ENCODE peak calls at places on chromosomes 5 and 9, in five cellular contexts. One of them, this sample, is unnamed.

GRCh38 chr5:126619781-126620180 is 19.0 kb downstream of the PHAX start:
- DNase-seq in suprapubic skin: no peak
- DNase-seq in CD4-positive, alpha-beta memory T cell: no peak
- DNase-seq in mucosa of gallbladder: no peak
- DNase-seq in bronchial epithelial cell: peak; percentile 74
- DNase-seq in this sample: no peak

GRCh38 chr5:15807861-15808260 is 307.9 kb downstream of the FBXL7 start:
- DNase-seq in bronchial epithelial cell: peak; percentile 55
- DNase-seq in mucosa of gallbladder: no peak
- DNase-seq in suprapubic skin: no peak
- DNase-seq in CD4-positive, alpha-beta memory T cell: no peak
- DNase-seq in this sample: no peak

GRCh38 chr5:31758803-31759425 is 120.0 kb downstream of the PDZD2 start:
- DNase-seq in mucosa of gallbladder: no peak
- DNase-seq in suprapubic skin: no peak
- DNase-seq in CD4-positive, alpha-beta memory T cell: no peak
- DNase-seq in bronchial epithelial cell: no peak
- DNase-seq in this sample: no peak

GRCh38 chr5:68432682-68433081 is 217.1 kb downstream of the PIK3R1 start:
- DNase-seq in bronchial epithelial cell: peak; percentile 41
- DNase-seq in CD4-positive, alpha-beta memory T cell: peak; percentile 9
- DNase-seq in suprapubic skin: no peak
- DNase-seq in mucosa of gallbladder: peak; percentile 63
- DNase-seq in this sample: no peak

GRCh38 chr9:122179690-122180074 is 20.0 kb downstream of the MORN5 start:
- DNase-seq in bronchial epithelial cell: peak; percentile 9
- DNase-seq in mucosa of gallbladder: no peak
- DNase-seq in CD4-positive, alpha-beta memory T cell: no peak
- DNase-seq in suprapubic skin: no peak
- DNase-seq in this sample: no peak

GRCh38 chr9:20307662-20308061 is 314.6 kb downstream of the MLLT3 start:
- DNase-seq in mucosa of gallbladder: no peak
- DNase-seq in CD4-positive, alpha-beta memory T cell: no peak
- DNase-seq in bronchial epithelial cell: no peak
- DNase-seq in suprapubic skin: no peak
- DNase-seq in this sample: no peak

GRCh38 chr5:80239680-80240367 is 16.0 kb downstream of the SERINC5 start:
- DNase-seq in suprapubic skin: no peak
- DNase-seq in CD4-positive, alpha-beta memory T cell: no peak
- DNase-seq in bronchial epithelial cell: no peak
- DNase-seq in mucosa of gallbladder: peak; percentile 26
- DNase-seq in this sample: no peak

GRCh38 chr9:112334319-112334828 is 955 bp upstream of the PTBP3 start:
- DNase-seq in bronchial epithelial cell: peak; percentile 59
- DNase-seq in suprapubic skin: no peak
- DNase-seq in mucosa of gallbladder: no peak
- DNase-seq in CD4-positive, alpha-beta memory T cell: peak; percentile 58
- DNase-seq in this sample: no peak

GRCh38 chr9:135978650-135979461 is 17.7 kb upstream of the UBAC1 start:
- DNase-seq in suprapubic skin: no peak
- DNase-seq in mucosa of gallbladder: no peak
- DNase-seq in bronchial epithelial cell: no peak
- DNase-seq in CD4-positive, alpha-beta memory T cell: peak; percentile 77
- DNase-seq in this sample: no peak

GRCh38 chr5:179378441-179379271 is 33.4 kb upstream of the ADAMTS2 start:
- DNase-seq in suprapubic skin: peak; percentile 60
- DNase-seq in bronchial epithelial cell: no peak
- DNase-seq in CD4-positive, alpha-beta memory T cell: no peak
- DNase-seq in mucosa of gallbladder: no peak
- DNase-seq in this sample: no peak

GRCh38 chr5:153573326-153574033 is 83.0 kb downstream of the GRIA1 start:
- DNase-seq in suprapubic skin: no peak
- DNase-seq in CD4-positive, alpha-beta memory T cell: no peak
- DNase-seq in bronchial epithelial cell: peak; percentile 65
- DNase-seq in mucosa of gallbladder: no peak
- DNase-seq in this sample: peak; percentile 66

GRCh38 chr5:62790348-62790747 is 211.7 kb downstream of the LRRC70 start:
- DNase-seq in CD4-positive, alpha-beta memory T cell: no peak
- DNase-seq in bronchial epithelial cell: peak; percentile 44
- DNase-seq in suprapubic skin: no peak
- DNase-seq in mucosa of gallbladder: peak; percentile 20
- DNase-seq in this sample: peak; percentile 65

GRCh38 chr9:134694714-134695113 is 53.1 kb downstream of the COL5A1 start:
- DNase-seq in bronchial epithelial cell: no peak
- DNase-seq in mucosa of gallbladder: no peak
- DNase-seq in suprapubic skin: no peak
- DNase-seq in CD4-positive, alpha-beta memory T cell: no peak
- DNase-seq in this sample: no peak

GRCh38 chr5:158858011-158858410 is 241.7 kb downstream of the EBF1 start:
- DNase-seq in CD4-positive, alpha-beta memory T cell: no peak
- DNase-seq in suprapubic skin: no peak
- DNase-seq in mucosa of gallbladder: no peak
- DNase-seq in bronchial epithelial cell: no peak
- DNase-seq in this sample: no peak

GRCh38 chr9:128636024-128636390 is 20.6 kb downstream of the DYNC2I2 start:
- DNase-seq in mucosa of gallbladder: peak; percentile 52
- DNase-seq in bronchial epithelial cell: no peak
- DNase-seq in CD4-positive, alpha-beta memory T cell: no peak
- DNase-seq in suprapubic skin: no peak
- DNase-seq in this sample: peak; percentile 90

GRCh38 chr9:38689678-38690077 is 30.3 kb downstream of the FAM240B start:
- DNase-seq in mucosa of gallbladder: no peak
- DNase-seq in CD4-positive, alpha-beta memory T cell: no peak
- DNase-seq in suprapubic skin: no peak
- DNase-seq in bronchial epithelial cell: no peak
- DNase-seq in this sample: no peak

GRCh38 chr5:64331597-64332277 is 166.1 kb downstream of the RNF180 start:
- DNase-seq in bronchial epithelial cell: no peak
- DNase-seq in mucosa of gallbladder: no peak
- DNase-seq in suprapubic skin: peak; percentile 68
- DNase-seq in CD4-positive, alpha-beta memory T cell: no peak
- DNase-seq in this sample: peak; percentile 49

GRCh38 chr9:129102791-129103594 is 7.6 kb downstream of the CRAT start:
- DNase-seq in mucosa of gallbladder: peak; percentile 28
- DNase-seq in CD4-positive, alpha-beta memory T cell: no peak
- DNase-seq in bronchial epithelial cell: peak; percentile 59
- DNase-seq in suprapubic skin: no peak
- DNase-seq in this sample: peak; percentile 45

This sample was measured in lung.